ENCODE peak calls at places on chromosomes 12 and 14, in five cellular contexts. T is left ventricle myocardium inferior, D is IMR-90, Z is Caco-2, Y is lower lobe of right lung. R is an unnamed sample. For H3K4me1 and H3K36me3, the result is how much of the 10 kb centered on the place peaks cover.

GRCh38 chr12:77438639-77439038 is 373.3 kb upstream of the E2F7 start:
- DNase-seq in T (no peak), D (no peak), Z (no peak), Y (no peak), R (no peak)

GRCh38 chr12:9787340-9787737 is 26.6 kb upstream of the CD69 start:
- DNase-seq in T (no peak), D (peak), Z (no peak), Y (no peak), R (no peak)

GRCh38 chr12:42652048-42652447 is 62.5 kb upstream of the PRICKLE1 start:
- DNase-seq in T (no peak), D (no peak), Z (peak), Y (no peak), R (no peak)

GRCh38 chr12:126874427-126875026 is 1392.4 kb upstream of the TMEM132C start:
- DNase-seq in T (peak), D (no peak), Z (peak), Y (peak), R (peak)

GRCh38 chr14:24064856-24065255 is 6.5 kb upstream of the CPNE6 start:
- DNase-seq in T (no peak), D (no peak), Z (no peak), Y (no peak), R (peak)

GRCh38 chr14:88727057-88727456 is 65.7 kb downstream of the EML5 start:
- DNase-seq in T (no peak), D (peak), Z (no peak), Y (no peak), R (no peak)

GRCh38 chr12:98425859-98426258 is 89.5 kb upstream of the TMPO start:
- DNase-seq in T (no peak), D (no peak), Z (no peak), Y (no peak), R (no peak)

GRCh38 chr14:66395300-66395699 is 90.9 kb upstream of the CCDC196 start:
- DNase-seq in T (no peak), D (no peak), Z (no peak), Y (no peak), R (no peak)

GRCh38 chr14:98932436-98933325 is 339.3 kb downstream of the BCL11B start:
- DNase-seq in T (no peak), D (no peak), Z (no peak), Y (no peak), R (no peak)

GRCh38 chr14:32703246-32703645 is 235.4 kb upstream of the NPAS3 start:
- DNase-seq in T (no peak), D (no peak), Z (no peak), Y (no peak), R (no peak)

GRCh38 chr12:116636636-116637519 is 77.7 kb downstream of the MAP1LC3B2 start:
- DNase-seq in T (no peak), D (no peak), Z (peak), Y (no peak), R (no peak)

GRCh38 chr12:20142956-20143355 is 225.4 kb upstream of the PDE3A start:
- DNase-seq in T (no peak), D (no peak), Z (no peak), Y (no peak), R (no peak)

GRCh38 chr14:94126800-94127199 is 2.6 kb downstream of the IFI27L2 start:
- DNase-seq in T (no peak), D (no peak), Z (no peak), Y (no peak), R (no peak)

GRCh38 chr14:28952707-28953106 is 186.1 kb downstream of the FOXG1 start:
- DNase-seq in T (no peak), D (no peak), Z (no peak), Y (no peak), R (no peak)

GRCh38 chr12:107169200-107169599 is 75.9 kb upstream of the CRY1 start:
- DNase-seq in T (no peak), D (no peak), Z (no peak), Y (no peak), R (no peak)

GRCh38 chr14:79573486-79573885 is 637.8 kb downstream of the DIO2 start:
- DNase-seq in T (no peak), D (peak), Z (no peak), Y (no peak), R (no peak)

GRCh38 chr12:11965258-11965910 is 105.4 kb upstream of the BCL2L14 start:
- DNase-seq in T (no peak), D (no peak), Z (no peak), Y (no peak), R (no peak)

GRCh38 chr12:112116232-112117060 is 7.9 kb upstream of the NAA25 start:
- DNase-seq in T (peak), D (peak), Z (peak), Y (peak), R (peak)

GRCh38 chr12:118964988-118965387 is 16.4 kb upstream of the SRRM4 start:
- DNase-seq in T (no peak), D (no peak), Z (no peak), Y (no peak), R (no peak)

GRCh38 chr14:32468955-32469354 is 139.9 kb downstream of the AKAP6 start:
- DNase-seq in T (no peak), D (peak), Z (no peak), Y (no peak), R (no peak)

GRCh38 chr14:92490239-92490959 is 23.2 kb upstream of the RIN3 start:
- DNase-seq in T (no peak), D (peak), Z (no peak), Y (no peak), R (no peak)

GRCh38 chr12:19382111-19382526 is 57.2 kb upstream of the AEBP2 start:
- DNase-seq in T (no peak), D (peak), Z (no peak), Y (no peak), R (no peak)

GRCh38 chr12:95446511-95446910 is 27.4 kb upstream of the METAP2 start:
- DNase-seq in T (peak), D (peak), Z (peak), Y (peak), R (peak)

GRCh38 chr12:29241821-29242591 is 92.9 kb downstream of the FAR2 start:
- DNase-seq in T (no peak), D (peak), Z (peak), Y (no peak), R (no peak)

DNA sequence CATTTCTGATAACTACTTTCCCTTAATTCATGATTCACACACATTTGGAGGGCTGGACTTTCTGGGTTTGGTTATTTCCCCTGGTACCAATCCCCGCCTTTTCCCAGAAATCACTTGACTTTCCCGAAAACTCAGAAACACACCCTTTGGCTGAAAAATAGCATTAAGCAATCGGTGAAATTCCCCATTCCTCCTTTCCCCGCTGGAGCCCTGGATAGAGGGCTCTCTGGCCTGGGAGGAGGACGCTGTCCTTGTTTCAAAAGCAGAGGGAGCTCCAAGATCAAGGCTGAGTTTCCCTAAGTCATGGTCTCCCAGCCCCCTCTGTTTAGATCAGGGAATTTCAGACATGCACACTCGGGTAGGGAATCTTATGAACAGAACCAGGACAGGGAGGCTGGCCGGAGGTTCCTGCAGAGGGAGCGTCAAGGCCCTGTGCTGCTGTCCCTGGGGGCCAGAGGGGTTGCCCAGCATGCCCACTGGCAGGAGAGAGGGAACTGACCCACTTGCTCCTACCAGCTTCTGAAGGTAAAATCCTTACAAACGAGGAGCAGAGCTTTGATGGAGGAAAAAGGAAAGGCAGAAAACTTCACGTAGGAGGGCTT is at the start of gene C1S:
- DNase-seq in T (peak), D (peak), Z (peak), Y (peak), R (peak)
- H3K4me3 ChIP-seq in T (peak), D (peak), Z (no peak), Y (peak), R (peak)

GRCh38 chr12:50515587-50515986 is 10.8 kb downstream of the DIP2B start:
- DNase-seq in T (no peak), D (no peak), Z (no peak), Y (no peak), R (no peak)
- H3K4me1 ChIP-seq in T (half or more), D (under half), Z (under half), Y (half or more), R (under half)

GRCh38 chr14:76203086-76204001 is 51.6 kb downstream of the GPATCH2L start:
- DNase-seq in T (no peak), D (peak), Z (no peak), Y (no peak), R (peak)
- H3K36me3 ChIP-seq in T (half or more), D (under half), Z (under half), Y (half or more), R (under half)

GRCh38 chr12:122021822-122022392 is at the start of gene BCL7A:
- DNase-seq in T (peak), D (peak), Z (peak), Y (peak), R (peak)

GRCh38 chr12:122022393-122023338 is 982 bp downstream of the BCL7A start:
- DNase-seq in T (peak), D (no peak), Z (peak), Y (no peak), R (peak)

GRCh38 chr12:122026706-122027328 is 5.1 kb downstream of the BCL7A start:
- DNase-seq in T (no peak), D (no peak), Z (no peak), Y (no peak), R (no peak)

GRCh38 chr12:122023339-122024131 is 1.9 kb downstream of the BCL7A start:
- DNase-seq in T (peak), D (peak), Z (peak), Y (peak), R (peak)

GRCh38 chr12:122024132-122024785 is 2.6 kb downstream of the BCL7A start:
- DNase-seq in T (no peak), D (peak), Z (no peak), Y (no peak), R (no peak)
- H3K4me3 ChIP-seq in T (peak), D (no peak), Z (no peak), Y (peak), R (peak)

DNA sequence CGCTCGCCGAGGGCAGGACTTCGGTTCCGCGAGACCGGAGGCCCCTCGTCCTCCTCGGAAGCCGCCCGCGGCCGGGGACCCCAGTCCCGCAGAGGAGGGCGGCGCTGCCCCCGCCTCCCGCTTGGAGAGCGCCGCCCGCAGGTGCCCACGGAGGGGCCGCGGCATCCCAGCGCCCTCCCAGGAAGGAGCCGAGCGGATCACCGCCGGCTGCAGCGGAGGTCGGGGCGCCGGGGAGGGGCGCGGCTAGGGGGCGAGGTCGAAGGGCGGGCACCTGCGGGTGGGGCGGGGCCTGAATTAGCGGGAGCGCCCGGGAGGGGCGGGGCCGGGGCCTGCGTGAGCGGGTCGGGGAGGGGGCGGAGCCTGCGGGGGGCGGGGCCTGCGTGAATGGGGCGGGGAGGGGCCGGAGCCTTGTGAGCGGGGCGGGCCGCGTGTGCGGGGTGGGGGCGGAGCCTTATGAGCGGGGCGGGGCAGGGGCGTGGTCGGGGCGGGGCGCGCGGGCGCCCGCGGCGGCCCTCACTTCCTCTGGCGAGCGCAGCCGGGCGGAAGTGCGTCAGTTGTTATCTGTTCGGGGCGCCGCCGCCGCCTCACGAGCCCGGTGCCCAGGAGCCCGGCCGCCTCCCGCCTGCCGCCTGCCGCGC is at the start of gene FBRSL1:
- DNase-seq in T (peak), D (peak), Z (peak), Y (peak), R (peak)
- H3K4me1 ChIP-seq in T (half or more), D (under half), Z (under half), Y (half or more), R (under half)

DNA sequence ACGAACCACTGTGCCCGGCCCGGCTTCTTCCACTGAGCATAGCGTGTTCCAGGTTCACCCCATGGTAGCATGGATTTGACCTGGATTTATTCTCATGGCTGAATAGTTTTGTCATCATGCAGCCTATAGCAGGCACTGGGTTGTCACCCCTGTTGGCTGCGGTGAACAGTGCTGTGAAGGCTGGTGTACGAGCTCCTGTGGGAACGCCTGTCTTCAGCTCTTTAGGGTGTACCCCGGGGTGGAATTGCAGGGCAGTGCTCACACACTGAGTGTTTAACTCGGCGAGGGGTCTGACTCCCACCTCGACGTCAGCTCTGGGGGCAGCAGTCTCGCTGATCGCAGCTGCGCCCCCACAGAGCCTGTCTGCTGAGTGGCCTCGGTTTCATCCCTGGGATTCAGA is 15.3 kb downstream of the MMP17 start:
- DNase-seq in T (no peak), D (no peak), Z (no peak), Y (no peak), R (no peak)
- H3K36me3 ChIP-seq in T (under half), D (under half), Z (under half), Y (under half), R (under half)

DNA sequence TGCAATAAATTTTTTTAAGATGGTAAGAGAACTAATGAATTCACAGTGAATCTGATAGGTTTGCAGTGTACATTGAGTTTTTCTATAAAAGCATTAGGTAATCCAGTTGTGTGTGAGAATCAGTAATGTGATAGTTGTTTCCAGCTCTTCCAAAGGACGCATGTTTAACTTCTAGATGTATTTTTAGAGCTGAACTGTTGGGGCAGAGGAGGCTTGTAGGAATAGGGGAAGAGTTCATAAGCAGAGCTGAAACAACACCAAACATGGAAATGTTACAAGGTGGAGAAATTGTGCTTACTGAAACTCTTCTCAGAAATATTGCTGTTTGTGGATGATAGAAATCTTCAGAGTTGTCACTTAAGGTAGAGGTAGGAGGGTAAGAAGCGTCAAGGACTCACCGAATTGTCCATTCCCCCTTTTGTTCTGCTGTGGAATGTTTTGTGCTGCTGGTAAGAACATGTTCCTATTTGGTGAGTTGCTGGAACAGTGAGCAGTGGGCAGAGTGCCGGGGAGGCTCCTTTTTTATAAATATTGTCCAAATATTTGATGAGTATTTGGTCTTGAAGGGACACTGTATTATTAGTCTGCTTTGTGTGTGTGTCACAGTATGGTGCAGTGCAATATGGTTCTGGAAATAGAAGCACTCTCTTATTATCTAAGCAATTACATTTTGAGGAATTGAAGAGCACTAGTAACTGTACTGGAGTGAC is 76.7 kb downstream of the ANO6 start:
- DNase-seq in T (no peak), D (peak), Z (no peak), Y (no peak), R (no peak)
- H3K4me3 ChIP-seq in T (peak), D (no peak), Z (no peak), Y (no peak), R (no peak)

DNA sequence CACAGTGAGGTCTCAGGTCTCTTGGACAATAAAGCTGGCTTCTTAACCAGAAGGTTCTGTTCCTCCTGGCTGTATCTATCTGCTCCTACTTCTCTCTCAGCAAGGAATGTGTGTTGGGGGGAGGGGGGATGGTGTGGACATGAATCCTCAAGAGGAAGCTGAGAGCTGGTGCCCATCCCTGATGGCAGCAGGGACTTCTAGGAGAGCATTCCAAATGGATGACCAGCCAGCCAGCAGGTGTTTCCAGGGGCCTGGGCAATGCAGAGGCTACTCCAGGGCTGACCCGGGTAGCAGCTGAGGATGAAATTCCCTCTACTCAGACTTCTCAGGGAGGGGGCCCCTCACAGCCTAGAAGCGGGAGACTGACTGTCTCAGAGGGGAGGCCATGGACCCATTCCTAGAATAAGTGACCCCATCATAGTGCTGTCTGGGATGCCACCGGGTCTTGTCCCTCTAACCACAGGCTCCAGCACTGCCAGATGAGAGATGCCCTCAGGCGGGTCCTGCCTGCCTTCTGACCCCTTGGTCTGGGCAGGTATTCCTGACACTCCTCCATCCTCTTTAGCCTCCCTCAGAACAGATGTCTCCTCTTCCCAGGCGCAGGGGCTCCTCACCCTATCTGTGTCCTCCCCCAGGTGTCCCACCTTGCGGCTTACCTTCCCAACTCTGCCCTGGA is 1.2 kb downstream of the RAB15 start:
- DNase-seq in T (no peak), D (peak), Z (peak), Y (no peak), R (no peak)
- H3K4me1 ChIP-seq in T (under half), D (under half), Z (under half), Y (under half), R (under half)

GRCh38 chr14:102955636-102956035 is 33.2 kb downstream of the AMN start:
- DNase-seq in T (no peak), D (no peak), Z (no peak), Y (no peak), R (no peak)
- H3K36me3 ChIP-seq in T (half or more), D (half or more), Z (under half), Y (half or more), R (under half)

R was measured in kidney.